ENCODE peak calls at places on chromosome 21, in four cellular contexts. One of them, this sample, is unnamed.

GRCh38 chr21:31340942-31341487 is 3.0 kb downstream of the TIAM1 start:
- DNase-seq in coronary artery: no peak
- DNase-seq in tibial artery: no peak
- DNase-seq in CD8-positive, alpha-beta memory T cell: no peak
- DNase-seq in this sample: no peak

GRCh38 chr21:16302851-16303282 is 573.1 kb downstream of the USP25 start:
- DNase-seq in CD8-positive, alpha-beta memory T cell: no peak
- DNase-seq in coronary artery: peak
- DNase-seq in tibial artery: peak
- DNase-seq in this sample: no peak

GRCh38 chr21:34367320-34367935 is 3.6 kb downstream of the KCNE2 start:
- DNase-seq in tibial artery: no peak
- DNase-seq in CD8-positive, alpha-beta memory T cell: peak
- DNase-seq in coronary artery: peak
- DNase-seq in this sample: no peak

GRCh38 chr21:31409849-31410762 is 66.0 kb upstream of the TIAM1 start:
- DNase-seq in tibial artery: no peak
- DNase-seq in CD8-positive, alpha-beta memory T cell: no peak
- DNase-seq in coronary artery: no peak
- DNase-seq in this sample: no peak

GRCh38 chr21:36188081-36188681 is 31.6 kb downstream of the DOP1B start:
- DNase-seq in coronary artery: no peak
- DNase-seq in CD8-positive, alpha-beta memory T cell: no peak
- DNase-seq in tibial artery: no peak
- DNase-seq in this sample: no peak

GRCh38 chr21:35614412-35614901 is 445.9 kb downstream of the SETD4 start:
- DNase-seq in tibial artery: no peak
- DNase-seq in CD8-positive, alpha-beta memory T cell: no peak
- DNase-seq in coronary artery: no peak
- DNase-seq in this sample: no peak

GRCh38 chr21:15604424-15604823 is 125.4 kb upstream of the USP25 start:
- DNase-seq in tibial artery: no peak
- DNase-seq in CD8-positive, alpha-beta memory T cell: no peak
- DNase-seq in coronary artery: no peak
- DNase-seq in this sample: no peak

GRCh38 chr21:17429936-17430335 is 82.9 kb upstream of the CXADR start:
- DNase-seq in coronary artery: no peak
- DNase-seq in tibial artery: no peak
- DNase-seq in CD8-positive, alpha-beta memory T cell: no peak
- DNase-seq in this sample: no peak

GRCh38 chr21:38823737-38824123 is 18.0 kb downstream of the ETS2 start:
- DNase-seq in coronary artery: no peak
- DNase-seq in CD8-positive, alpha-beta memory T cell: no peak
- DNase-seq in tibial artery: no peak
- DNase-seq in this sample: no peak

GRCh38 chr21:37383066-37383465 is 16.5 kb downstream of the DYRK1A start:
- DNase-seq in CD8-positive, alpha-beta memory T cell: no peak
- DNase-seq in coronary artery: no peak
- DNase-seq in tibial artery: no peak
- DNase-seq in this sample: no peak

GRCh38 chr21:34075760-34076159 is 2.4 kb downstream of the MRPS6 start:
- DNase-seq in coronary artery: no peak
- DNase-seq in tibial artery: no peak
- DNase-seq in CD8-positive, alpha-beta memory T cell: no peak
- DNase-seq in this sample: no peak

GRCh38 chr21:36888466-36888865 is 78.0 kb downstream of the HLCS start:
- DNase-seq in CD8-positive, alpha-beta memory T cell: no peak
- DNase-seq in coronary artery: no peak
- DNase-seq in tibial artery: no peak
- DNase-seq in this sample: no peak

GRCh38 chr21:15978158-15978805 is 248.5 kb downstream of the USP25 start:
- DNase-seq in tibial artery: no peak
- DNase-seq in coronary artery: no peak
- DNase-seq in CD8-positive, alpha-beta memory T cell: no peak
- DNase-seq in this sample: no peak

GRCh38 chr21:21175798-21176334 is 177.7 kb downstream of the NCAM2 start:
- DNase-seq in coronary artery: no peak
- DNase-seq in tibial artery: no peak
- DNase-seq in CD8-positive, alpha-beta memory T cell: no peak
- DNase-seq in this sample: no peak

GRCh38 chr21:14273736-14274538 is 58.0 kb downstream of the RBM11 start:
- DNase-seq in coronary artery: no peak
- DNase-seq in tibial artery: peak
- DNase-seq in CD8-positive, alpha-beta memory T cell: no peak
- DNase-seq in this sample: no peak

GRCh38 chr21:21000576-21001175 is 2.5 kb downstream of the NCAM2 start:
- DNase-seq in tibial artery: no peak
- DNase-seq in CD8-positive, alpha-beta memory T cell: no peak
- DNase-seq in coronary artery: no peak
- DNase-seq in this sample: no peak

GRCh38 chr21:37364722-37365121 is 1.9 kb upstream of the DYRK1A start:
- DNase-seq in tibial artery: no peak
- DNase-seq in coronary artery: no peak
- DNase-seq in CD8-positive, alpha-beta memory T cell: no peak
- DNase-seq in this sample: no peak

GRCh38 chr21:35563885-35564451 is 496.4 kb downstream of the SETD4 start:
- DNase-seq in tibial artery: peak
- DNase-seq in CD8-positive, alpha-beta memory T cell: no peak
- DNase-seq in coronary artery: no peak
- DNase-seq in this sample: no peak

GRCh38 chr21:14875704-14876364 is 189.0 kb downstream of the NRIP1 start:
- DNase-seq in tibial artery: no peak
- DNase-seq in coronary artery: no peak
- DNase-seq in CD8-positive, alpha-beta memory T cell: no peak
- DNase-seq in this sample: peak

GRCh38 chr21:38869946-38870345 is 64.2 kb downstream of the ETS2 start:
- DNase-seq in coronary artery: no peak
- DNase-seq in tibial artery: no peak
- DNase-seq in CD8-positive, alpha-beta memory T cell: no peak
- DNase-seq in this sample: no peak

GRCh38 chr21:15227919-15228318 is 163.1 kb upstream of the NRIP1 start:
- DNase-seq in tibial artery: no peak
- DNase-seq in coronary artery: no peak
- DNase-seq in CD8-positive, alpha-beta memory T cell: no peak
- DNase-seq in this sample: no peak

GRCh38 chr21:35265170-35265877 is 216.2 kb upstream of the RUNX1 start:
- DNase-seq in tibial artery: no peak
- DNase-seq in CD8-positive, alpha-beta memory T cell: no peak
- DNase-seq in coronary artery: no peak
- DNase-seq in this sample: no peak

GRCh38 chr21:40853956-40854688 is 7.2 kb upstream of the DSCAM start:
- DNase-seq in tibial artery: peak
- DNase-seq in CD8-positive, alpha-beta memory T cell: no peak
- DNase-seq in coronary artery: no peak
- DNase-seq in this sample: no peak

GRCh38 chr21:35952651-35953340 is 107.5 kb downstream of the SETD4 start:
- DNase-seq in tibial artery: no peak
- DNase-seq in coronary artery: no peak
- DNase-seq in CD8-positive, alpha-beta memory T cell: no peak
- DNase-seq in this sample: no peak

GRCh38 chr21:29208666-29209059 is 78.2 kb downstream of the MAP3K7CL start:
- DNase-seq in tibial artery: no peak
- DNase-seq in coronary artery: no peak
- DNase-seq in CD8-positive, alpha-beta memory T cell: no peak
- DNase-seq in this sample: no peak
- H3K27ac ChIP-seq in tibial artery: peak
- H3K27ac ChIP-seq in coronary artery: peak
- H3K27ac ChIP-seq in CD8-positive, alpha-beta memory T cell: no peak
- H3K27ac ChIP-seq in this sample: no peak

GRCh38 chr21:32515869-32516268 is 69.5 kb downstream of the TCP10L start:
- DNase-seq in CD8-positive, alpha-beta memory T cell: no peak
- DNase-seq in tibial artery: no peak
- DNase-seq in coronary artery: no peak
- DNase-seq in this sample: no peak
- H3K27ac ChIP-seq in CD8-positive, alpha-beta memory T cell: no peak
- H3K27ac ChIP-seq in tibial artery: no peak
- H3K27ac ChIP-seq in coronary artery: no peak
- H3K27ac ChIP-seq in this sample: no peak

DNA sequence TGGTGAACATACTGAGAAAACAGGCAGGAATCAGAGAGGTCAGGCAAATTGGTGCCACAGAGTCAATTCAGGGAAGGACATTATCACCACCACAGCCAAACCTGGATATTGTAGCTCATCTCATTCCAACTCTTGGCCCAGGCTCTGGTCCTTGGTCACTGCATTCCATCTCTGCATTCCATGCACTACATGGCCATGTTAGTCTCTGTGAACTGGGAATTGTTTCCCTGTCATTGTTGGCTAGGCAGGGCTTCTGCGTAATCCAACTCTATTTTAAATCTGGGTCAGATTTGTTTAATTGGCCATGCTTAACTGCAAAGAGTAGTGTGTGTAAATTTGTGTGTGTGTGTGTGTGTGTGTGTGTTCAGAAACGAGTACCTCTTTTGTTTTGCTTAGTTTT is 837.6 kb upstream of the ADAMTS5 start:
- DNase-seq in coronary artery: no peak
- DNase-seq in CD8-positive, alpha-beta memory T cell: no peak
- DNase-seq in tibial artery: no peak
- DNase-seq in this sample: no peak
- H3K27ac ChIP-seq in coronary artery: no peak
- H3K27ac ChIP-seq in CD8-positive, alpha-beta memory T cell: no peak
- H3K27ac ChIP-seq in tibial artery: no peak
- H3K27ac ChIP-seq in this sample: no peak

DNA sequence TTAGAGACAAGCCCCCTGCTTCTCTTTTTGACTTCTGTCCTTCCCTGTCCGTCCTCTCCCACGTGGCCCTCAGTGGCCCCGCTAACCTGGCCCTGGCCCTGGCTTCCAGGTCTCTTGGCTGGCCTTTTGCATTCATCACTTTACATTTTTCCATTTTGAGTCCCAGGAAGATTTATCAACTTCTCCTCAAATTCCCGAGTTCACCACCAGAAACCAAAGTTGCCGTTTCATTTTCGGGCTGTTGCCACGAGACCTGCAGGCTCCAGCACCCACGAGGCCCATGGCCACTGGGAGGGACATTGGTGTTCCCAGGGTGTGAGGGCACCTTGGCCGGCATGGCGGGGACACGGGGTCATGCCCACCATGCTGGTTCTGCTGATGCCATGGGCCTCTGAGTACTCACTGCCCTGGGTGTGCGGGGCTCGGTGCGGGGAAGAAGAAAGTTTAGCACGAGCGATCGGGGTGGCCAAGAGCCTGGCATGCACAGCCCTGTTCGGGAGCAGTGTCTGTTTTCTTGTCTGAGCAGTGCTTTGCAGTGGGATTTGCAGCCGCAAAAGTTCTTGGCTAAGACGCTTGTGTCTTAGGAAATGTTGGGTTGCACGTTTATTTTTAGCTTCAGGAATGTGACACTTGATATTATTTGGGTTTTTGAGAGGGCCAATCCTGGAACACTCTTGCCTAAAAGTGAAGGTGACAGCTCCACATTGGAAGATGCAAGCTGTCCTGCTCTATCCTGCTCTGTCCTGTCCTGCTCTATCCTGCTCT is 40.4 kb upstream of the ADARB1 start:
- DNase-seq in coronary artery: no peak
- DNase-seq in CD8-positive, alpha-beta memory T cell: no peak
- DNase-seq in tibial artery: peak
- DNase-seq in this sample: no peak
- H3K27ac ChIP-seq in coronary artery: peak
- H3K27ac ChIP-seq in CD8-positive, alpha-beta memory T cell: no peak
- H3K27ac ChIP-seq in tibial artery: peak
- H3K27ac ChIP-seq in this sample: no peak

GRCh38 chr21:45554477-45555175 is 12.4 kb upstream of the SLC19A1 start:
- DNase-seq in tibial artery: peak
- DNase-seq in coronary artery: no peak
- DNase-seq in CD8-positive, alpha-beta memory T cell: peak
- DNase-seq in this sample: peak

GRCh38 chr21:45556302-45556644 is 14.0 kb upstream of the SLC19A1 start:
- DNase-seq in coronary artery: no peak
- DNase-seq in CD8-positive, alpha-beta memory T cell: no peak
- DNase-seq in tibial artery: no peak
- DNase-seq in this sample: no peak

GRCh38 chr21:45555557-45556301 is 13.5 kb upstream of the SLC19A1 start:
- DNase-seq in CD8-positive, alpha-beta memory T cell: peak
- DNase-seq in coronary artery: peak
- DNase-seq in tibial artery: peak
- DNase-seq in this sample: peak

GRCh38 chr21:45556645-45557601 is 14.7 kb upstream of the SLC19A1 start:
- DNase-seq in coronary artery: no peak
- DNase-seq in CD8-positive, alpha-beta memory T cell: no peak
- DNase-seq in tibial artery: peak
- DNase-seq in this sample: peak

DNA sequence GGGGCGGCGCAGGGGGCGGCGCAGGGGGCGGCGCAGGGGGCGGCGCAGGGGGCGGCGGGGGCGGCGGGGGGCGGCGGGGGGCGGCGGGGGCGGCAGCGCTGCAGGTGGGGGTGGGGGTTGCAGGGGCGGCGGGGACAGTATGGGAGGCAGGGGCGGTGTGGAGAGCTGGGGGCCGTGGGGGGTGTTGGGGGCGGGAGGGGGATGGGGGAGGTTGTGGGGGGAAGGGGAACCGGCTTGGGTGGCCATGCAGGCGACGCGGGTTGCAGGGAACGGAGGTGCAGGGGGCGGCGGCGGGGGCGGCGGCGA is 13.0 kb upstream of the SLC19A1 start:
- DNase-seq in tibial artery: no peak
- DNase-seq in CD8-positive, alpha-beta memory T cell: no peak
- DNase-seq in coronary artery: no peak
- DNase-seq in this sample: no peak
- H3K27ac ChIP-seq in tibial artery: peak
- H3K27ac ChIP-seq in CD8-positive, alpha-beta memory T cell: no peak
- H3K27ac ChIP-seq in coronary artery: peak
- H3K27ac ChIP-seq in this sample: peak

GRCh38 chr21:44581158-44581557 is 754 bp upstream of the KRTAP10-5 start:
- DNase-seq in tibial artery: no peak
- DNase-seq in CD8-positive, alpha-beta memory T cell: no peak
- DNase-seq in coronary artery: no peak
- DNase-seq in this sample: no peak

GRCh38 chr21:44585892-44586291 is 5.5 kb upstream of the KRTAP10-5 start:
- DNase-seq in CD8-positive, alpha-beta memory T cell: no peak
- DNase-seq in coronary artery: no peak
- DNase-seq in tibial artery: no peak
- DNase-seq in this sample: no peak

GRCh38 chr21:44582055-44582454 is 1.7 kb upstream of the KRTAP10-5 start:
- DNase-seq in CD8-positive, alpha-beta memory T cell: no peak
- DNase-seq in coronary artery: no peak
- DNase-seq in tibial artery: peak
- DNase-seq in this sample: peak

GRCh38 chr21:44582980-44583799 is 2.8 kb upstream of the KRTAP10-5 start:
- DNase-seq in coronary artery: no peak
- DNase-seq in CD8-positive, alpha-beta memory T cell: no peak
- DNase-seq in tibial artery: no peak
- DNase-seq in this sample: peak

DNA sequence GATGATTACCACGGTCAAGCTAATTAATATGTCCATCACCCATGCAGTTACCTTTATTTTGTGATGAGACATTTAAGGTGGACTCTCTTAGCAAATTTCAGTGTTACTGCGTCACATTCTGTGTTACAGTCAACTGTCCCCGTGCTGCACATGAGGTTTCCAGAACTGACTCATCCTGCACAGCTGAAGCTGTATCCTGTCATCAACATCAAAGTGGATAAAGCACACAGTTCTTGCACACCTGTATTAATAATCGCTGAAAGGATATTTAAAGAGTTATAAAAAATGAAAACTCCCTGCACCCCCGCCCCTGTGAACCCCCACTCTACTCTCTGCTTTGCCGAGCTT is 3.4 kb upstream of the KRTAP10-5 start:
- DNase-seq in coronary artery: no peak
- DNase-seq in tibial artery: no peak
- DNase-seq in CD8-positive, alpha-beta memory T cell: no peak
- DNase-seq in this sample: no peak
- H3K27ac ChIP-seq in coronary artery: no peak
- H3K27ac ChIP-seq in tibial artery: no peak
- H3K27ac ChIP-seq in CD8-positive, alpha-beta memory T cell: no peak
- H3K27ac ChIP-seq in this sample: no peak